ENCODE peak calls at places on chromosomes 1 and 21, in five cellular contexts. T, R, B, D and E are unnamed samples. For H3K4me1, the result is how much of the 10 kb centered on the place peaks cover.

GRCh38 chr1:107525146-107525545 is 384.3 kb downstream of the NTNG1 start:
- DNase-seq in B (no peak), D (no peak), R (no peak), T (no peak), E (no peak)

GRCh38 chr1:83766182-83766825 is 232.6 kb downstream of the TTLL7 start:
- DNase-seq in R (no peak), D (no peak), B (no peak), T (no peak), E (no peak)

GRCh38 chr1:34009340-34009975 is 145.6 kb downstream of the HMGB4 start:
- DNase-seq in B (no peak), T (no peak), R (no peak), D (no peak), E (no peak)

GRCh38 chr1:67883069-67883468 is 49.8 kb upstream of the GNG12 start:
- DNase-seq in T (no peak), D (peak), B (no peak), R (no peak), E (no peak)

GRCh38 chr1:85122169-85122568 is 73.9 kb upstream of the MCOLN3 start:
- DNase-seq in R (no peak), T (no peak), B (no peak), D (no peak), E (no peak)

GRCh38 chr1:244056602-244057001 is 5.5 kb downstream of the ZBTB18 start:
- DNase-seq in R (no peak), B (no peak), D (no peak), T (no peak), E (no peak)

GRCh38 chr1:24385160-24385939 is 28.2 kb downstream of the STPG1 start:
- DNase-seq in B (no peak), R (peak), T (no peak), D (no peak), E (no peak)

GRCh38 chr1:182905321-182905720 is 47.6 kb downstream of the SHCBP1L start:
- DNase-seq in D (no peak), R (no peak), T (no peak), B (no peak), E (no peak)

GRCh38 chr1:6041432-6042062 is 4.1 kb upstream of the KCNAB2 start:
- DNase-seq in R (no peak), B (peak), D (no peak), T (no peak), E (peak)

GRCh38 chr1:3670823-3671251 is 18.5 kb downstream of the TP73 start:
- DNase-seq in T (peak), B (peak), D (no peak), R (no peak), E (no peak)

GRCh38 chr1:104593418-104594187 is 843.9 kb downstream of the AMY1C start:
- DNase-seq in B (no peak), D (no peak), T (no peak), R (no peak), E (no peak)

GRCh38 chr1:233085566-233085965 is 135.2 kb downstream of the NTPCR start:
- DNase-seq in R (no peak), B (no peak), T (no peak), D (no peak), E (no peak)

GRCh38 chr1:228042508-228042907 is 35.7 kb downstream of the WNT3A start:
- DNase-seq in T (no peak), R (no peak), B (no peak), D (no peak), E (no peak)

GRCh38 chr1:213619026-213619425 is 368.7 kb upstream of the PROX1 start:
- DNase-seq in D (no peak), B (no peak), R (no peak), T (no peak), E (no peak)

GRCh38 chr1:30688920-30689794 is 34.2 kb downstream of the MATN1 start:
- DNase-seq in R (no peak), T (no peak), B (no peak), D (no peak), E (peak)

GRCh38 chr1:7401814-7402547 is 369.1 kb upstream of the VAMP3 start:
- DNase-seq in B (no peak), T (no peak), D (peak), R (no peak), E (no peak)

GRCh38 chr1:7566417-7567375 is 204.4 kb upstream of the VAMP3 start:
- DNase-seq in B (peak), D (no peak), R (no peak), T (no peak), E (no peak)

GRCh38 chr1:85202864-85203255 is 2.0 kb upstream of the SYDE2 start:
- DNase-seq in R (no peak), B (no peak), D (no peak), T (no peak), E (no peak)

GRCh38 chr1:225498539-225499135 is 70.8 kb upstream of the LBR start:
- DNase-seq in R (no peak), T (no peak), D (peak), B (no peak), E (no peak)

GRCh38 chr21:33168886-33169285 is 60.9 kb upstream of the IFNAR2 start:
- DNase-seq in B (no peak), D (no peak), T (no peak), R (no peak), E (no peak)

GRCh38 chr1:64757213-64757612 is 12.3 kb downstream of the RAVER2 start:
- DNase-seq in B (no peak), D (no peak), R (no peak), T (no peak), E (no peak)

GRCh38 chr1:235513495-235514366 is 9.5 kb upstream of the B3GALNT2 start:
- DNase-seq in D (peak), R (peak), B (no peak), T (no peak), E (peak)

GRCh38 chr1:32797456-32797855 is 19.7 kb downstream of the YARS1 start:
- DNase-seq in B (no peak), R (no peak), T (no peak), D (no peak), E (no peak)

GRCh38 chr1:20552728-20553571 is 577 bp downstream of the FAM43B start:
- DNase-seq in D (peak), R (no peak), B (no peak), T (peak), E (no peak)

GRCh38 chr1:27752372-27752771 is 20.6 kb upstream of the STX12 start:
- DNase-seq in R (no peak), B (no peak), D (peak), T (no peak), E (no peak)

GRCh38 chr1:157142245-157142644 is 4.0 kb upstream of the ETV3 start:
- DNase-seq in B (no peak), D (no peak), R (no peak), T (no peak), E (no peak)

GRCh38 chr1:32014199-32014936 is 700 bp downstream of the KHDRBS1 start:
- DNase-seq in T (peak), D (peak), B (peak), R (peak), E (peak)

GRCh38 chr21:34791776-34792503 is 123.1 kb downstream of the CLIC6 start:
- DNase-seq in T (no peak), D (no peak), B (no peak), R (no peak), E (no peak)

GRCh38 chr21:41425954-41426655 is at the start of gene MX1:
- DNase-seq in T (peak), R (peak), B (peak), D (peak), E (peak)

GRCh38 chr1:247373721-247374141 is 42.1 kb upstream of the ZNF496 start:
- DNase-seq in B (peak), D (peak), T (no peak), R (peak), E (peak)

GRCh38 chr1:182670032-182670431 is 14.4 kb downstream of the RGS8 start:
- DNase-seq in D (no peak), T (no peak), R (no peak), B (no peak), E (no peak)

GRCh38 chr1:29835486-29836273 is 599.4 kb downstream of the PTPRU start:
- DNase-seq in T (no peak), D (no peak), B (no peak), R (no peak), E (no peak)

GRCh38 chr1:1212780-1213152 is 1.2 kb downstream of the TNFRSF4 start:
- DNase-seq in B (peak), T (peak), R (peak), D (no peak), E (no peak)

GRCh38 chr1:203172184-203173115 is 3.2 kb downstream of the MYBPH start:
- DNase-seq in B (peak), T (peak), R (no peak), D (peak), E (no peak)

GRCh38 chr1:156648496-156648895 is 6.6 kb downstream of the BCAN start:
- DNase-seq in D (no peak), R (no peak), T (no peak), B (no peak), E (no peak)

GRCh38 chr1:14487671-14488070 is 110.8 kb upstream of the KAZN start:
- DNase-seq in B (no peak), R (no peak), T (no peak), D (no peak), E (no peak)

GRCh38 chr1:85386068-85386722 is 78.8 kb downstream of the DDAH1 start:
- DNase-seq in R (no peak), D (no peak), T (no peak), B (no peak), E (no peak)

DNA sequence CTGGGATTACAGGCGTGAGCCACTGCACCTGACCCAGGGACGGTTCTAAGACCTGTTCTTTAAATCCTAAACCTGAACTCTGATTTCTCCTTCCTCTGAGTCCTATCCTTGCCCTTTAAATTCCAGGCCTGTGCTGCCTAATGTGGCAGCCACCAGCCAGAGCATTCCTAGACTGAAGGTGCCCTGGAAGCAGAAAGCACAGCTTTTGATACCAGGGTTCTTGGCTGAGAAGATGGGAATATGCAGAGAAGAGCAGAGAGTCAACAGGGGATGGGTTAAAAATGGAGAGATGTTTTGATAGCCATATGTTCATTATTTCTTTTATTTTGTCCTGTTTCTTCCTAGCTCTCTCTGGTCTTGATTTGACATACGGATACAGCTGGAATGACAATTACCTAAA is 49.7 kb downstream of the RYR2 start:
- DNase-seq in D (no peak), B (no peak), T (no peak), R (no peak), E (no peak)
- H3K4me3 ChIP-seq in D (no peak), B (no peak), T (no peak), R (no peak), E (no peak)

DNA sequence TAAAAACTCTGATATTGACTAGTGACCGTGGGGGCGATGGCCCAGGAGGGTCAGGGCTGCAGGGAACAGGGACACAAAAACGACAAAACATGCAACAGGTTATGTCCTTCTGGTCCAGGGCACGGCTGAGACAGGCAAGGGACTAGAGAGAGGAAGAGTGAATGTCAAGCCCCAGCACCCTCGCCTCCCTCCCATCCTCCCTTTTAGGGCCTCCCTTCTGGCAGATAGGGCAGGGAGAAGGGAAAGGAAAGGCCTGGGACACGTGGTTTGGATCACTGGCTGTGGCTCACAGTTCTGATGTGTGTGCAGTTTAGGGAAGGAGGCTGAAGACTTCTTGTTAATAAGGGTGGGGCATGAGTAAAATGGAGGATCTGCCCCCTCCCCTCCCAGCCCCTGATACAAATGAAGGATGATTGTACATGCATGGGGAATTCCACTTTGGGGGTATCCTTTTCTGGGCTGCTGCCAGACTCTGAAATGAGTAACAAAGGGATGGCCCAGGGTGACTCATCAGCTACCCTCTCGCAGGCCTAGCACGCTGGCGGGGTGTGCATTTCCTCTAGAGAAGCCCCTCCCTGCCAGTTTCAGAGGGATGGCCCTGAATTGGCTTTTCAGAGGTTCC is 14.2 kb downstream of the CAPN2 start:
- DNase-seq in D (peak), T (peak), B (peak), R (peak), E (peak)
- H3K4me1 ChIP-seq in D (under half), T (under half), B (under half), R (half or more), E (under half)

GRCh38 chr1:240094043-240094722 is 2.5 kb downstream of the FMN2 start:
- DNase-seq in T (no peak), D (no peak), R (no peak), B (no peak), E (no peak)
- H3K4me3 ChIP-seq in T (no peak), D (peak), R (no peak), B (no peak), E (no peak)

DNA sequence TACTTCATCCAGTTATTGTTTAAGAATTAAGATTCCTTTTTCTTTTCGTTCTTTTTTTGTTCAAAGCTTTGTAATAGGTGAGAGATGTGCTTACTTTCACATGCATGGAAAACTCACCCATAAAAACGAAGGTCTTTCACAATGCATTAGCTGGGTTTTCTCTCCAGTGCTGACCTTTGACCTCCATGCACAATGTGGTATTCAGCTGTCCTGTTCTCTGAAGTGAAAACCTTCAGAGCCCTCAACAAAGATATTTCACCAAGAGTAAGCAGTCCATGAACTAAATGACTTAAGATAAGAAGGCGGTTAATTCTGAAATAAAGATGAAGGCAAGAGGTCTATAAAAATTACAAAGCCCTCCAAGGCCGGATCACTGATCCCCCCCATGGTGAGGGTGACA is 77.1 kb upstream of the IPO9 start:
- DNase-seq in R (no peak), D (peak), B (no peak), T (no peak), E (no peak)
- H3K4me1 ChIP-seq in R (under half), D (half or more), B (under half), T (under half), E (under half)

GRCh38 chr1:229479660-229480399 is 28.3 kb downstream of the NUP133 start:
- DNase-seq in D (no peak), B (no peak), R (no peak), T (no peak), E (no peak)

GRCh38 chr1:229480500-229480899 is 27.6 kb downstream of the NUP133 start:
- DNase-seq in T (no peak), R (no peak), D (no peak), B (no peak), E (no peak)

GRCh38 chr1:229474491-229474890 is 33.6 kb downstream of the NUP133 start:
- DNase-seq in T (no peak), B (no peak), D (no peak), R (no peak), E (no peak)

GRCh38 chr1:229478852-229479251 is 29.3 kb downstream of the NUP133 start:
- DNase-seq in T (no peak), D (no peak), B (no peak), R (no peak), E (no peak)
- H3K4me3 ChIP-seq in T (no peak), D (no peak), B (no peak), R (no peak), E (no peak)